ENCODE peak calls at places on chromosomes 4 and X, in six cellular contexts. R is HFF-Myc, M is GM20000, P is HCT116, U is RWPE1, Z is nephron progenitor cell. H is an unnamed sample.

GRCh38 chr4:2931765-2932560 is 31.2 kb downstream of the NOP14 start:
- DNase-seq in U (no peak), R (no peak), P (no peak), Z (no peak), M (peak), H (no peak)

GRCh38 chrX:51144828-51145442 is 187.7 kb upstream of the NUDT10 start:
- DNase-seq in P (no peak), M (peak), R (no peak), U (peak), Z (peak), H (peak)

GRCh38 chr4:99624141-99624719 is 33.4 kb downstream of the C4orf54 start:
- DNase-seq in P (no peak), R (no peak), U (no peak), M (no peak), Z (no peak), H (no peak)

GRCh38 chr4:32216502-32216901 is 1496.3 kb downstream of the PCDH7 start:
- DNase-seq in U (no peak), R (no peak), P (no peak), Z (no peak), M (no peak), H (no peak)

GRCh38 chr4:138981930-138982390 is 33.6 kb upstream of the NOCT start:
- DNase-seq in U (peak), Z (no peak), P (no peak), M (no peak), R (no peak), H (no peak)

GRCh38 chrX:54093159-54093558 is 48.9 kb upstream of the PHF8 start:
- DNase-seq in P (no peak), U (no peak), Z (no peak), R (no peak), M (no peak), H (no peak)

GRCh38 chr4:173486714-173487392 is 43.2 kb downstream of the HAND2 start:
- DNase-seq in Z (no peak), U (no peak), R (no peak), P (no peak), M (no peak), H (no peak)

GRCh38 chrX:30483996-30484395 is 93.6 kb downstream of the TASL start:
- DNase-seq in M (no peak), P (no peak), U (no peak), R (no peak), Z (no peak), H (no peak)

GRCh38 chr4:147518086-147518485 is 37.2 kb downstream of the EDNRA start:
- DNase-seq in P (no peak), M (no peak), Z (no peak), U (no peak), R (no peak), H (no peak)

GRCh38 chr4:55475394-55476243 is 71.1 kb downstream of the CLOCK start:
- DNase-seq in R (peak), U (peak), Z (no peak), P (no peak), M (no peak), H (no peak)

GRCh38 chrX:81120936-81121351 is 80.8 kb downstream of the HMGN5 start:
- DNase-seq in U (peak), Z (peak), R (no peak), P (no peak), M (peak), H (no peak)

GRCh38 chr4:152709675-152710438 is 30.1 kb upstream of the TMEM154 start:
- DNase-seq in P (no peak), Z (no peak), M (peak), R (no peak), U (peak), H (no peak)

GRCh38 chrX:130885996-130886395 is 17.0 kb downstream of the ENOX2 start:
- DNase-seq in R (no peak), P (no peak), M (no peak), Z (no peak), U (no peak), H (no peak)

GRCh38 chrX:25523574-25523973 is 507.8 kb upstream of the ARX start:
- DNase-seq in U (peak), M (peak), R (no peak), Z (peak), P (peak), H (no peak)

GRCh38 chr4:79390890-79391289 is 17.1 kb downstream of the GK2 start:
- DNase-seq in M (no peak), P (no peak), R (no peak), Z (no peak), U (no peak), H (no peak)

GRCh38 chr4:151865327-151865726 is 104.5 kb upstream of the GATB start:
- DNase-seq in R (no peak), P (no peak), M (no peak), Z (no peak), U (no peak), H (no peak)

GRCh38 chr4:26061248-26061986 is 147.4 kb downstream of the SMIM20 start:
- DNase-seq in R (no peak), M (peak), Z (peak), P (peak), U (peak), H (no peak)

GRCh38 chr4:158282252-158282651 is 72.0 kb downstream of the TMEM144 start:
- DNase-seq in Z (no peak), P (peak), M (no peak), U (peak), R (no peak), H (no peak)

GRCh38 chr4:54184581-54184980 is 44.5 kb upstream of the PDGFRA start:
- DNase-seq in R (no peak), U (no peak), P (no peak), M (no peak), Z (no peak), H (no peak)

GRCh38 chr4:54187148-54187547 is 41.9 kb upstream of the PDGFRA start:
- DNase-seq in U (no peak), M (no peak), Z (no peak), R (no peak), P (no peak), H (no peak)

GRCh38 chr4:54185871-54186270 is 43.2 kb upstream of the PDGFRA start:
- DNase-seq in P (no peak), Z (no peak), M (no peak), R (no peak), U (no peak), H (no peak)

GRCh38 chr4:54186371-54186770 is 42.7 kb upstream of the PDGFRA start:
- DNase-seq in U (no peak), M (no peak), Z (no peak), P (no peak), R (no peak), H (no peak)

DNA sequence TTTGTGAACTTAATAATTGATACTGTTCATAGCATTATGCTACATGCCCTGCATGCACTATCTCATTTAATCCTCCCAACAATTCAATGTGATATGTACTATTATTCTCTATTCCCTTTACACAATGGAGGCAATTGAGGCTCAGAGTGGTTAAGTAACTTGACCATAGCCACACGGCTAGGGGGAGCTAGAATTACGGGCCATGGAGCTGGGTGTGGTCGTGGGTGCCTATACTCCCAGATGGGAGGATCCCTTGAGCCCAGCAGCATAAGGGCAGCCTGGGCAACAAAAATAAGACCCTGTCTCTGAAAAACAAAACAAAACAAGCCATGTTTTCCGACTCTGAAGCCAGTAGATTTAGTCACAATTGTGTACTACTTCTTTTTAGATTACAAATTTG is 43.7 kb upstream of the PDGFRA start:
- DNase-seq in M (no peak), R (no peak), P (peak), U (no peak), Z (no peak), H (no peak)
- TF ChIP-seq CTCF in M (no peak), R (no peak), P (peak), U (no peak), Z (no peak), H (no peak)

GRCh38 chr4:188372856-188373255 is 233.6 kb downstream of the TRIML1 start:
- DNase-seq in R (peak), U (no peak), P (peak), M (no peak), Z (no peak), H (no peak)
- TF ChIP-seq CTCF in R (no peak), U (no peak), P (peak), M (no peak), Z (no peak), H (peak)

GRCh38 chr4:18980516-18981233 is 959.1 kb upstream of the LCORL start:
- DNase-seq in U (peak), M (no peak), R (no peak), P (no peak), Z (no peak), H (no peak)

GRCh38 chr4:18981234-18981615 is 959.7 kb upstream of the LCORL start:
- DNase-seq in R (no peak), P (no peak), Z (no peak), M (no peak), U (peak), H (no peak)

GRCh38 chr4:18976884-18977283 is 955.3 kb upstream of the LCORL start:
- DNase-seq in U (no peak), Z (no peak), M (no peak), P (no peak), R (no peak), H (no peak)

GRCh38 chr4:18975916-18976610 is 954.5 kb upstream of the LCORL start:
- DNase-seq in M (no peak), U (no peak), Z (no peak), R (no peak), P (no peak), H (no peak)
- TF ChIP-seq CTCF in M (no peak), U (no peak), Z (no peak), R (no peak), P (no peak), H (peak)

DNA sequence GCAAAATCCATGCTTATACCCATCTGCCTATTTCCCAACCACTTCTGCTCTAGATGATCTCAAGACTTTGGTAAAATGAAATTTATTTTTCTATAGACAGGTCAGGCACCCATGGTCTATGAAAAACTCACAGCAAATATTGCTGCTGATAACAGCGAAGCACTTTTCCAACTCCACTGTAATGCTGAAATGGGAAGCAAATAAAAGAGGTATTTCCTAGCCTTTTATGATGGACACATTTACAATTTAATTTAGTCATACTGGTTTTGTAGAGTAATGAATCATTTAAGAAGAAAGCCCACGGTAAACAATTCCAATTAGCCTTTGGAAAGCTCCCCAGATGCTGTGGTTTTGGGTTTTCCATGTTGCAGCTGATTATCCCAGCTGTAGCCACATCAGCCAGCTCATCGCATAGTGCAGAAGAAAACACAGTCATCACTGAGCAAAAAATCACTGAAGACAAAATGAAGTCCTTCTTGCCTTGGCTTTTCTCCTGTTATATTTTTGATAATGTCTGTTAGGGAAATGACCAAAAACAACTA is 193.2 kb upstream of the C1QTNF7 start:
- DNase-seq in M (no peak), U (peak), Z (no peak), P (no peak), R (peak), H (no peak)
- TF ChIP-seq CTCF in M (no peak), U (no peak), Z (no peak), P (no peak), R (no peak), H (no peak)

GRCh38 chr4:84151574-84151973 is 347.5 kb downstream of the NKX6-1 start:
- DNase-seq in P (peak), R (no peak), M (no peak), Z (no peak), U (no peak), H (no peak)
- TF ChIP-seq CTCF in P (peak), R (no peak), M (no peak), Z (no peak), U (no peak), H (no peak)

GRCh38 chr4:42750091-42750490 is 93.2 kb upstream of the ATP8A1 start:
- DNase-seq in P (no peak), M (peak), U (no peak), Z (no peak), R (no peak), H (no peak)
- TF ChIP-seq CTCF in P (no peak), M (no peak), U (no peak), Z (no peak), R (no peak), H (no peak)

H was measured in progenitor cell of endocrine pancreas.